ENCODE peak calls at places on chromosome 9, in six cellular contexts. G is ELF-1, Z is GM13977, E is NCI-H1092, F is mucosa of gallbladder, H is cardiac muscle cell. O is an unnamed sample.
A peak's percentile ranks its signal among the peaks of the same experiment; 100 is the strongest.

GRCh38 chr9:36486933-36487481 is 85.7 kb upstream of the MELK start:
- DNase-seq in G (no peak), Z (peak; percentile 53), E (no peak), F (peak; percentile 14), H (peak; percentile 25), O (peak; percentile 80)

GRCh38 chr9:3876553-3876952 is 350.8 kb upstream of the RFX3 start:
- DNase-seq in G (no peak), Z (no peak), E (no peak), F (no peak), H (no peak), O (no peak)

GRCh38 chr9:71984388-71985069 is 73.1 kb downstream of the C9orf85 start:
- DNase-seq in G (peak; percentile 22), Z (no peak), E (no peak), F (no peak), H (peak; percentile 53), O (no peak)

GRCh38 chr9:7145361-7146069 is 387.7 kb downstream of the KDM4C start:
- DNase-seq in G (no peak), Z (no peak), E (no peak), F (no peak), H (no peak), O (no peak)

GRCh38 chr9:85249313-85249621 is 492.5 kb downstream of the AGTPBP1 start:
- DNase-seq in G (no peak), Z (no peak), E (no peak), F (no peak), H (no peak), O (no peak)

GRCh38 chr9:134560206-134560605 is 81.4 kb upstream of the COL5A1 start:
- DNase-seq in G (no peak), Z (no peak), E (no peak), F (no peak), H (no peak), O (no peak)

GRCh38 chr9:129270903-129271431 is 92.9 kb upstream of the IER5L start:
- DNase-seq in G (no peak), Z (peak; percentile 70), E (no peak), F (no peak), H (peak; percentile 93), O (peak; percentile 93)

GRCh38 chr9:88258587-88258986 is 120.3 kb upstream of the SPATA31C2 start:
- DNase-seq in G (peak; percentile 63), Z (no peak), E (no peak), F (peak; percentile 56), H (peak; percentile 62), O (no peak)

GRCh38 chr9:87635656-87636501 is 90.0 kb upstream of the CTSL start:
- DNase-seq in G (no peak), Z (no peak), E (no peak), F (no peak), H (no peak), O (no peak)

GRCh38 chr9:108521063-108521462 is 334.7 kb downstream of the ACTL7B start:
- DNase-seq in G (no peak), Z (no peak), E (no peak), F (no peak), H (peak; percentile 68), O (no peak)

GRCh38 chr9:131085370-131086122 is 10.8 kb upstream of the AIF1L start:
- DNase-seq in G (no peak), Z (no peak), E (no peak), F (no peak), H (no peak), O (no peak)

GRCh38 chr9:36940881-36941280 is 93.2 kb downstream of the PAX5 start:
- DNase-seq in G (no peak), Z (no peak), E (no peak), F (no peak), H (no peak), O (no peak)

GRCh38 chr9:13324988-13325387 is 45.5 kb upstream of the MPDZ start:
- DNase-seq in G (no peak), Z (no peak), E (no peak), F (no peak), H (peak; percentile 14), O (no peak)

GRCh38 chr9:86924206-86924605 is 23.1 kb downstream of the GAS1 start:
- DNase-seq in G (no peak), Z (no peak), E (no peak), F (no peak), H (peak; percentile 72), O (no peak)

GRCh38 chr9:32644698-32645097 is 9.2 kb upstream of the TAF1L start:
- DNase-seq in G (peak; percentile 23), Z (no peak), E (no peak), F (no peak), H (peak; percentile 93), O (no peak)

GRCh38 chr9:126893079-126893478 is 21.5 kb upstream of the RALGPS1 start:
- DNase-seq in G (no peak), Z (no peak), E (no peak), F (no peak), H (no peak), O (peak; percentile 11)

GRCh38 chr9:95757026-95757425 is 118.5 kb upstream of the ERCC6L2 start:
- DNase-seq in G (no peak), Z (no peak), E (no peak), F (no peak), H (peak; percentile 95), O (no peak)

GRCh38 chr9:68947015-68947414 is 66.9 kb downstream of the PRKACG start:
- DNase-seq in G (peak; percentile 21), Z (no peak), E (peak; percentile 27), F (no peak), H (no peak), O (no peak)

GRCh38 chr9:128554155-128554862 is 1.9 kb downstream of the SPTAN1 start:
- DNase-seq in G (peak; percentile 78), Z (no peak), E (no peak), F (peak; percentile 74), H (peak; percentile 96), O (peak; percentile 46)

O was measured in GM12865.